ENCODE peak calls at places on chromosomes 5 and 9, in ten cellular contexts. X is body of pancreas; O is BJ; Y is bronchial epithelial cell; F is CD8-positive, alpha-beta memory T cell; G is dorsolateral prefrontal cortex; N is fibroblast of mammary gland; B is testis; E is fibroblast of pulmonary artery; M is astrocyte of the spinal cord. D is an unnamed sample.

GRCh38 chr5:37710965-37711364 is 128.9 kb downstream of the GDNF start:
- DNase-seq in X (no peak), O (no peak), Y (no peak), F (no peak), G (no peak), N (peak), B (no peak), E (no peak), M (no peak), D (no peak)

GRCh38 chr9:18821794-18822193 is 211.2 kb downstream of the SAXO1 start:
- DNase-seq in X (no peak), O (no peak), Y (peak), F (no peak), G (no peak), N (no peak), B (no peak), E (no peak), M (peak), D (no peak)

GRCh38 chr5:10856646-10857332 is 95.8 kb upstream of the DAP start:
- DNase-seq in X (peak), O (peak), Y (no peak), F (no peak), G (peak), N (peak), B (peak), E (peak), M (peak), D (peak)

GRCh38 chr5:72711361-72711760 is 105.1 kb upstream of the TNPO1 start:
- DNase-seq in X (no peak), O (no peak), Y (no peak), F (no peak), G (no peak), N (no peak), B (no peak), E (no peak), M (no peak), D (no peak)

GRCh38 chr5:151624486-151624885 is 33.4 kb upstream of the FAT2 start:
- DNase-seq in X (no peak), O (no peak), Y (no peak), F (no peak), G (peak), N (peak), B (no peak), E (peak), M (no peak), D (no peak)

GRCh38 chr5:93890657-93891056 is 149.3 kb upstream of the POU5F2 start:
- DNase-seq in X (no peak), O (no peak), Y (no peak), F (no peak), G (no peak), N (no peak), B (no peak), E (peak), M (no peak), D (no peak)

GRCh38 chr9:119844431-119844830 is 475.2 kb upstream of the BRINP1 start:
- DNase-seq in X (no peak), O (no peak), Y (no peak), F (no peak), G (peak), N (no peak), B (no peak), E (no peak), M (no peak), D (no peak)

GRCh38 chr5:38734353-38734752 is 111.5 kb upstream of the OSMR start:
- DNase-seq in X (no peak), O (no peak), Y (no peak), F (no peak), G (no peak), N (no peak), B (no peak), E (no peak), M (no peak), D (no peak)

GRCh38 chr9:119268985-119269384 is 100.2 kb downstream of the BRINP1 start:
- DNase-seq in X (no peak), O (no peak), Y (no peak), F (no peak), G (no peak), N (peak), B (no peak), E (no peak), M (no peak), D (no peak)

GRCh38 chr9:134419684-134420076 is 93.4 kb downstream of the RXRA start:
- DNase-seq in X (no peak), O (no peak), Y (no peak), F (no peak), G (peak), N (no peak), B (no peak), E (no peak), M (no peak), D (no peak)

GRCh38 chr9:128887914-128888350 is 6.0 kb downstream of the LRRC8A start:
- DNase-seq in X (no peak), O (no peak), Y (no peak), F (no peak), G (no peak), N (no peak), B (no peak), E (peak), M (peak), D (no peak)

GRCh38 chr9:111730937-111731567 is 63.7 kb downstream of the SHOC1 start:
- DNase-seq in X (no peak), O (no peak), Y (peak), F (no peak), G (no peak), N (peak), B (no peak), E (peak), M (peak), D (peak)

GRCh38 chr5:108381955-108382783 is at the start of gene FBXL17:
- DNase-seq in X (peak), O (peak), Y (peak), F (peak), G (peak), N (peak), B (peak), E (peak), M (peak), D (peak)

GRCh38 chr5:108381034-108381954 is 604 bp downstream of the FBXL17 start:
- DNase-seq in X (peak), O (no peak), Y (peak), F (peak), G (peak), N (peak), B (peak), E (peak), M (peak), D (peak)

GRCh38 chr5:108380531-108381021 is 1.3 kb downstream of the FBXL17 start:
- DNase-seq in X (peak), O (no peak), Y (no peak), F (peak), G (peak), N (no peak), B (peak), E (peak), M (peak), D (no peak)

GRCh38 chr5:108382784-108383358 is 973 bp upstream of the FBXL17 start:
- DNase-seq in X (peak), O (no peak), Y (peak), F (no peak), G (no peak), N (peak), B (no peak), E (no peak), M (no peak), D (no peak)

DNA sequence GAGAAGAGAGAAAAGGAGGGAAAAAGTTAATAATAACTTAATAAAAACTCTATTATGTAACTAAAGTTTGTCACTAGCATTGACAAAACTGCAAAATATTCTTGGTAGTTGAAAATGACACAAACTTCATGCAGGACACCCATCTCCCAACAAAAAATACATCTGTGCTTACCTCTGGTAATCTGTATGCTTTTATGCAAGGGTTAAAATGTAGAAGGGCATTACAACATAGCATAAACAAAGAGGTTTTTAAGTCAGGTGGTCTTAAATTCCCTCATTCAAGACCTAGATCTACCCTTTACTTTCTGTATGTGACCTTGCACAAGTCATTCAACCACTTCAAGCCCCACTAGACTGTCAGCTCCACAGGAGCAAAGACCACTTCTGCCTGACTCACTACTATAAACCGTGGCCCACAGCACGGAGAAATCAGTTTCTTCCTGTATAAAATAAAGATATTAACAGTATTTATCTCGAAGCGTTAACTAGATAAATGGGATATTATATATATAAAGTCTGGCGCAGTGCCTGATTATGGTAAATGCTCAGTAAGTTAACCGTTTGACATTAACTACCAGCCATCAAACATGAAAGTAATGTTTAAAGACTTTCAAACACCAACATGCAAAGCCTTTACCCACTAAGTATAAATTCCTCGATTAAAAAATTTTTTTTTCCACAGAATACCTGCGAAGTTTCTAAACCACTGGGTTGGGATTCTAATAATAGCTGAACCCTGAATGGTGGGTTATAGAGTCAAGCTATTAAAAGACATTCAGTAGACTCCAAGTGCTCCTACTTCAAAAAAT is 2.0 kb downstream of the FBXL17 start:
- DNase-seq in X (no peak), O (no peak), Y (peak), F (no peak), G (no peak), N (peak), B (no peak), E (peak), M (peak), D (peak)
- H3K4me3 ChIP-seq in X (peak), O (peak), Y (peak), F (peak), G (peak), N (peak), B (peak), E (peak), M (peak), D (peak)

DNA sequence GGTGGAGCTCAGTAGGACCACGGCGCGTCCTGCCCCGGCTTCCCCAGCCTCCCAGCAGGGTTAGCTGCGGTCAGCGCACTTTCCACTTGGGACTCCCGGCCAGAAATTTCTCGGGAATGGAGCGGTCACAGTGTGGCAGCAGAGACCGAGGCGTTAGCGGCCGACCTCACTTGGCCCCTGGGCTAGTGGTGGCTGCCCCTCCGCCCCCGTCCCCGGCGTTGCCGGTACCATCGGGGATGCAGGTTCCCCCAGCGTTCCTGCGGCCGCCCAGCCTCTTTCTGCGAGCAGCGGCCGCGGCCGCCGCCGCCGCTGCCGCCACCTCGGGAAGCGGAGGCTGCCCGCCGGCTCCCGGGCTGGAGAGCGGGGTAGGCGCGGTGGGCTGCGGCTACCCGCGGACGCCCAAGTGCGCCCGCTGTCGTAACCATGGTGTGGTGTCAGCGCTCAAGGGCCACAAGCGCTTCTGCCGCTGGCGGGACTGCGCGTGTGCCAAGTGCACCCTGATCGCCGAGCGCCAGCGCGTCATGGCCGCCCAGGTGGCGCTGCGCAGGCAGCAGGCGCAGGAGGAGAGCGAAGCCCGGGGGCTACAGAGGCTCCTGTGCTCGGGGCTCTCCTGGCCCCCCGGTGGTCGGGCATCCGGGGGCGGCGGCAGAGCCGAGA is 454 bp downstream of the DMRTA1 start:
- DNase-seq in X (peak), O (no peak), Y (peak), F (no peak), G (peak), N (peak), B (peak), E (peak), M (peak), D (peak)
- H3K4me3 ChIP-seq in X (peak), O (peak), Y (peak), F (no peak), G (peak), N (peak), B (peak), E (peak), M (peak), D (peak)

GRCh38 chr5:111584651-111585050 is 72.3 kb upstream of the STARD4 start:
- DNase-seq in X (no peak), O (no peak), Y (peak), F (no peak), G (no peak), N (peak), B (no peak), E (peak), M (peak), D (peak)
- H3K4me3 ChIP-seq in X (no peak), O (no peak), Y (no peak), F (no peak), G (no peak), N (no peak), B (no peak), E (no peak), M (no peak), D (no peak)

DNA sequence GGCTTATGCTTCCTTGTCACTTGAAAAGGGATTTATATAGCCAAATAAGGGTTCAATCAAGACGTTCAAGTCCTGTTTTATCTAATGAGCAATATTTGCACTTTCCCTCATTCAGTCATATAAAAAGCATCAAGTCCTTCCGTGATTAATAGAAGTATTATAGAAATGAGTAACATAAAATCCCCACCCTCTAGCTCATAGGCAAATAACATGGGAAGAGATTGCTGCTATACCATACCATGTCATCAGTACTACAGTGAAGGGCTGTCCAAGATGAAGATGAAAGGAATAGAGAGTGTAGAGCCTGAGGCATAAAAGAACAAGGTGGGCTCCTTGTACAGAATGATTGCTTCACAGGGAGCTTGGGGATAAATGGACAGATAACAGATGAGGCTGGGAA is 20.4 kb upstream of the PAPPA start:
- DNase-seq in X (no peak), O (no peak), Y (no peak), F (no peak), G (no peak), N (no peak), B (no peak), E (no peak), M (no peak), D (no peak)
- H3K4me3 ChIP-seq in X (no peak), O (no peak), Y (no peak), F (no peak), G (no peak), N (no peak), B (no peak), E (no peak), M (no peak), D (no peak)

DNA sequence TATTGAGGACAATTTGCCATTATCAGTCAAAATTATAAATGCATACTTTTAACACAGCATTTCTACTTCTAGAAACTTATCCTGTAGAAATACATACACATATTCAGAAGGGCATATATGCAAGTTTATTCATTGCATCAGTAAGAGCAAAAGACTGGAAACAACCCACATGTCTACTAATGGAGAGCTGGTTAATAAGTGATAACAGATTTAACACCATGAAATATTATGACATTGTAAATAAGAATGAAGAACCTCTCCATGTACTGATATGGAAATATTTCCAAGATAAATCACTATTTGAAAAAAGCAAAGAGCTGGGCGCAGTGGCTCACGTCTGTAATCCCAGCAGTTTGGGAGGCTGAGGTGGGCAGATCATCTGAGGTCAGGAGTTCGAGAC is 54.5 kb downstream of the ELOVL7 start:
- DNase-seq in X (no peak), O (no peak), Y (no peak), F (no peak), G (no peak), N (no peak), B (no peak), E (no peak), M (no peak), D (no peak)
- H3K4me3 ChIP-seq in X (no peak), O (no peak), Y (no peak), F (no peak), G (no peak), N (no peak), B (no peak), E (no peak), M (no peak), D (no peak)

GRCh38 chr9:126988857-126989256 is 74.3 kb downstream of the RALGPS1 start:
- DNase-seq in X (no peak), O (no peak), Y (no peak), F (no peak), G (no peak), N (no peak), B (no peak), E (no peak), M (no peak), D (no peak)

GRCh38 chr9:126986506-126986951 is 71.9 kb downstream of the RALGPS1 start:
- DNase-seq in X (no peak), O (no peak), Y (peak), F (no peak), G (no peak), N (peak), B (no peak), E (no peak), M (peak), D (no peak)

GRCh38 chr9:126983767-126984166 is 69.2 kb downstream of the RALGPS1 start:
- DNase-seq in X (no peak), O (no peak), Y (no peak), F (no peak), G (no peak), N (no peak), B (no peak), E (no peak), M (no peak), D (no peak)

GRCh38 chr9:126984969-126985368 is 70.4 kb downstream of the RALGPS1 start:
- DNase-seq in X (peak), O (no peak), Y (peak), F (no peak), G (peak), N (no peak), B (peak), E (no peak), M (no peak), D (no peak)

GRCh38 chr9:126985870-126986498 is 71.4 kb downstream of the RALGPS1 start:
- DNase-seq in X (peak), O (no peak), Y (peak), F (peak), G (peak), N (peak), B (peak), E (peak), M (peak), D (peak)
- H3K4me3 ChIP-seq in X (no peak), O (no peak), Y (no peak), F (peak), G (no peak), N (no peak), B (no peak), E (no peak), M (no peak), D (no peak)